ENCODE peak calls at places on chromosomes 5 and 9, in ten cellular contexts. N is brain microvascular endothelial cell, P is nephron progenitor cell, B is BJ, Z is left lung, K is WERI-Rb-1, S is AG10803, I is GM10248, C is HFF-Myc, D is coronary artery. R is an unnamed sample.

GRCh38 chr9:33202552-33203300 is 35.6 kb upstream of the B4GALT1 start:
- DNase-seq in N (peak; percentile 84), P (no peak), B (no peak), Z (no peak), K (no peak), S (peak; percentile 91), I (peak; percentile 79), C (peak; percentile 44), D (no peak), R (no peak)

GRCh38 chr5:156971848-156972525 is 9.0 kb upstream of the TIMD4 start:
- DNase-seq in N (no peak), P (no peak), B (no peak), Z (no peak), K (no peak), S (no peak), I (no peak), C (no peak), D (no peak), R (no peak)

GRCh38 chr9:5429873-5430564 is 7.7 kb downstream of the PLGRKT start:
- DNase-seq in N (no peak), P (no peak), B (no peak), Z (no peak), K (no peak), S (no peak), I (no peak), C (no peak), D (no peak), R (no peak)

GRCh38 chr9:73116030-73116429 is 35.6 kb upstream of the ANXA1 start:
- DNase-seq in N (peak; percentile 65), P (no peak), B (no peak), Z (no peak), K (no peak), S (peak; percentile 47), I (peak; percentile 17), C (no peak), D (no peak), R (no peak)

GRCh38 chr9:126108240-126108639 is 218.4 kb upstream of the MVB12B start:
- DNase-seq in N (peak; percentile 4), P (peak; percentile 81), B (no peak), Z (no peak), K (no peak), S (no peak), I (no peak), C (no peak), D (no peak), R (peak; percentile 49)

GRCh38 chr5:107426209-107426608 is 244.5 kb downstream of the EFNA5 start:
- DNase-seq in N (no peak), P (no peak), B (no peak), Z (no peak), K (no peak), S (no peak), I (no peak), C (no peak), D (no peak), R (no peak)

GRCh38 chr5:126002222-126002897 is 420.8 kb upstream of the GRAMD2B start:
- DNase-seq in N (peak; percentile 90), P (no peak), B (peak; percentile 62), Z (peak; percentile 51), K (peak; percentile 42), S (peak; percentile 63), I (no peak), C (peak; percentile 40), D (peak; percentile 74), R (no peak)

GRCh38 chr5:64566531-64566930 is 60.7 kb downstream of the RGS7BP start:
- DNase-seq in N (no peak), P (no peak), B (no peak), Z (no peak), K (no peak), S (no peak), I (no peak), C (no peak), D (no peak), R (no peak)

GRCh38 chr9:95087659-95088242 is 229.8 kb downstream of the FANCC start:
- DNase-seq in N (no peak), P (no peak), B (no peak), Z (no peak), K (no peak), S (no peak), I (no peak), C (no peak), D (no peak), R (no peak)

GRCh38 chr5:14487101-14487895 is 94.3 kb upstream of the OTULINL start:
- DNase-seq in N (no peak), P (no peak), B (no peak), Z (no peak), K (no peak), S (no peak), I (no peak), C (no peak), D (no peak), R (no peak)

GRCh38 chr9:106419737-106420136 is 443.2 kb upstream of the ZNF462 start:
- DNase-seq in N (no peak), P (no peak), B (no peak), Z (no peak), K (no peak), S (peak; percentile 63), I (no peak), C (no peak), D (no peak), R (no peak)

GRCh38 chr5:154860123-154860522 is 1.7 kb downstream of the CNOT8 start:
- DNase-seq in N (peak; percentile 61), P (no peak), B (no peak), Z (peak; percentile 70), K (no peak), S (peak; percentile 81), I (no peak), C (no peak), D (no peak), R (no peak)

GRCh38 chr9:1922026-1922425 is 93.1 kb upstream of the SMARCA2 start:
- DNase-seq in N (no peak), P (no peak), B (no peak), Z (no peak), K (no peak), S (no peak), I (no peak), C (no peak), D (no peak), R (no peak)

GRCh38 chr9:36092014-36092413 is 44.5 kb upstream of the GLIPR2 start:
- DNase-seq in N (no peak), P (no peak), B (no peak), Z (no peak), K (no peak), S (no peak), I (no peak), C (no peak), D (no peak), R (no peak)

GRCh38 chr9:15244001-15244441 is 63.0 kb downstream of the TTC39B start:
- DNase-seq in N (peak; percentile 30), P (no peak), B (no peak), Z (no peak), K (no peak), S (peak; percentile 60), I (no peak), C (no peak), D (no peak), R (no peak)

GRCh38 chr9:124812401-124813016 is 35.6 kb downstream of the OLFML2A start:
- DNase-seq in N (peak; percentile 100), P (no peak), B (peak; percentile 98), Z (peak; percentile 51), K (peak; percentile 70), S (peak; percentile 89), I (no peak), C (peak; percentile 82), D (no peak), R (peak; percentile 54)

GRCh38 chr9:69176446-69177135 is 2.5 kb downstream of the TJP2 start:
- DNase-seq in N (no peak), P (no peak), B (no peak), Z (no peak), K (no peak), S (peak; percentile 25), I (no peak), C (no peak), D (no peak), R (no peak)

DNA sequence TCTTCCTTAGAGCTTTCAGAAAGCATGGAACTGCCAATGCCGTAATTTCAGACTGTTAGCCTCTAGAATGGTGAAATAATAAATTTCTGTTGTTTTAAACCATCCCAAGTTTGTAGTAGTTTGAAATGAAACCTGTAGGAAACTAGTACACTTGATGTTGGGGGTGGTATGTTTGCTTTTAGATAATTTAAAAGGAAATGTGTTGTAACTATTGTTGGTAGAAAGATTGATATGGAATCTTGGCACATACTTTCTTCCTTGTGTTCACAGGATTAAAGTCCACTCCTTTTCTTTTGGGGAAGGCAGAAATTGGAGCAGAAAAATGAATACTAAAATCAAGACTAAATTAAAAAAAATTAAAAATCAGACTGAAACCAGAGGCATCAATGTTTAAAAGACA is 66.0 kb upstream of the ARRDC3 start:
- DNase-seq in N (no peak), P (no peak), B (no peak), Z (no peak), K (no peak), S (no peak), I (no peak), C (no peak), D (no peak), R (no peak)
- TF ChIP-seq CTCF in N (no peak), P (no peak), B (no peak), Z (no peak), K (no peak), S (no peak), I (no peak), C (no peak), D (no peak), R (no peak)

GRCh38 chr5:143008809-143009521 is 238.8 kb downstream of the ARHGAP26 start:
- DNase-seq in N (peak; percentile 99), P (no peak), B (peak; percentile 80), Z (peak; percentile 66), K (no peak), S (peak; percentile 93), I (peak; percentile 34), C (peak; percentile 76), D (no peak), R (no peak)
- TF ChIP-seq CTCF in N (peak; percentile 32), P (no peak), B (no peak), Z (no peak), K (no peak), S (peak; percentile 30), I (peak; percentile 15), C (no peak), D (no peak), R (no peak)

GRCh38 chr5:173697931-173698579 is 81.6 kb upstream of the BOD1 start:
- DNase-seq in N (no peak), P (no peak), B (no peak), Z (no peak), K (peak; percentile 79), S (no peak), I (peak; percentile 57), C (no peak), D (no peak), R (no peak)
- TF ChIP-seq CTCF in N (no peak), P (no peak), B (no peak), Z (no peak), K (no peak), S (no peak), I (no peak), C (no peak), D (no peak), R (no peak)

DNA sequence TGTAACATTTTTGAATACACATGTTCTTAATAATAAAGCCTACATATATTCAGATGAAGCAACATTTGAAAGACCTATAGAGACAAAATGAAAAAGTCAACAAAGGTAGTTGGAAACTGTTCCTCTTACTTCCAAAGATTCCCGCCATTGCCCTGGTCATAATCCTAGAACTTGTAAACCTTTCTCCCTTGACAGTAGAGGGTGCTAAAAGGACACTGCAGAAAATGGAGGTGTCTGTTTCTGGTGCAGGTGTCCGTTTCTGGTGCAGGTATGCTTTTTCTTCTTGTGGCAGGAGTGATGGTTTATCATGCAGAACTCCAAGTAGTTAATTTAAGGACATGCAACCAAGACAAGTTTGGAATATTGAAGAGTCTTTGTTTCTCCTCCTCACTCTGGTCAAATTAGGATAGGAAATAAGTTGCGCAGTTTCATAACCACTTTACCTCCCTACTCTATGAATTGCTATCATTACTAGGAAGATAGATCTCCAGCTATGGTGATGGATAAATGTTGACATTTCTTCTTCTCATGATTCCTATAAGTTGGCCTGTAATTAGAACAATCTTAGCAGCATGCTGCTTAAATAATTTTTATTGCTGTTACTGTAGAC is 56.0 kb upstream of the FAM174A start:
- DNase-seq in N (no peak), P (no peak), B (no peak), Z (no peak), K (no peak), S (peak; percentile 1), I (peak; percentile 26), C (no peak), D (no peak), R (no peak)
- TF ChIP-seq CTCF in N (peak; percentile 63), P (peak; percentile 37), B (peak; percentile 24), Z (peak; percentile 29), K (peak; percentile 62), S (peak; percentile 55), I (peak; percentile 48), C (peak; percentile 21), D (no peak), R (no peak)

R was measured in mesothelial cell of epicardium.